ENCODE peak calls at places on chromosomes 5 and 9, in nine cellular contexts. V is Peyer's patch, S is psoas muscle, I is breast epithelium, T is transverse colon, G is prostate gland, F is HCT116, M is A549, A is heart left ventricle. X is an unnamed sample.

GRCh38 chr9:38149647-38150046 is 80.6 kb upstream of the SHB start:
- DNase-seq in V (no peak), S (no peak), I (no peak), T (no peak), G (no peak), F (no peak), M (no peak), A (no peak), X (no peak)

GRCh38 chr9:86765736-86766410 is 181.4 kb downstream of the GAS1 start:
- DNase-seq in V (no peak), S (no peak), I (no peak), T (no peak), G (no peak), F (no peak), M (no peak), A (no peak), X (no peak)

GRCh38 chr5:32223972-32224608 is 50.0 kb upstream of the GOLPH3 start:
- DNase-seq in V (no peak), S (no peak), I (peak; percentile 48), T (no peak), G (no peak), F (peak; percentile 24), M (peak; percentile 65), A (no peak), X (no peak)

GRCh38 chr5:53923969-53924876 is 363.8 kb downstream of the NDUFS4 start:
- DNase-seq in V (no peak), S (no peak), I (no peak), T (no peak), G (no peak), F (no peak), M (no peak), A (no peak), X (no peak)

GRCh38 chr5:138905541-138905940 is 30.4 kb upstream of the LRRTM2 start:
- DNase-seq in V (no peak), S (no peak), I (no peak), T (no peak), G (no peak), F (no peak), M (no peak), A (no peak), X (no peak)

GRCh38 chr5:127988149-127988755 is 95.3 kb upstream of the SLC12A2 start:
- DNase-seq in V (no peak), S (no peak), I (no peak), T (no peak), G (no peak), F (peak; percentile 48), M (peak; percentile 38), A (no peak), X (no peak)

GRCh38 chr9:13266172-13266571 is 13.3 kb downstream of the MPDZ start:
- DNase-seq in V (no peak), S (no peak), I (no peak), T (no peak), G (no peak), F (no peak), M (no peak), A (no peak), X (no peak)

GRCh38 chr5:95731571-95732554 is 727 bp downstream of the RHOBTB3 start:
- DNase-seq in V (peak; percentile 30), S (peak; percentile 56), I (no peak), T (peak; percentile 56), G (peak; percentile 29), F (no peak), M (peak; percentile 19), A (peak; percentile 70), X (peak; percentile 46)

GRCh38 chr5:159826351-159827222 is 89.7 kb upstream of the ADRA1B start:
- DNase-seq in V (no peak), S (peak; percentile 76), I (no peak), T (no peak), G (no peak), F (peak; percentile 81), M (peak; percentile 76), A (no peak), X (no peak)

GRCh38 chr9:87336914-87337333 is 160.7 kb upstream of the DAPK1 start:
- DNase-seq in V (no peak), S (no peak), I (no peak), T (no peak), G (peak; percentile 31), F (peak; percentile 54), M (peak; percentile 44), A (no peak), X (no peak)

GRCh38 chr5:147479949-147480348 is 29.9 kb downstream of the DPYSL3 start:
- DNase-seq in V (no peak), S (no peak), I (no peak), T (no peak), G (peak; percentile 11), F (no peak), M (no peak), A (no peak), X (no peak)

GRCh38 chr9:87383341-87384150 is 114.1 kb upstream of the DAPK1 start:
- DNase-seq in V (no peak), S (no peak), I (no peak), T (no peak), G (no peak), F (no peak), M (no peak), A (no peak), X (no peak)

GRCh38 chr9:134852906-134853654 is 27.5 kb upstream of the FCN2 start:
- DNase-seq in V (no peak), S (no peak), I (no peak), T (no peak), G (no peak), F (no peak), M (no peak), A (no peak), X (no peak)

GRCh38 chr5:172617817-172618216 is 23.2 kb upstream of the NEURL1B start:
- DNase-seq in V (no peak), S (no peak), I (no peak), T (no peak), G (no peak), F (no peak), M (no peak), A (peak; percentile 20), X (no peak)

GRCh38 chr9:135315572-135315971 is 164.0 kb upstream of the PPP1R26 start:
- DNase-seq in V (no peak), S (no peak), I (no peak), T (no peak), G (no peak), F (no peak), M (no peak), A (no peak), X (no peak)

GRCh38 chr5:96857454-96857853 is 18.8 kb upstream of the ERAP2 start:
- DNase-seq in V (no peak), S (no peak), I (no peak), T (no peak), G (no peak), F (no peak), M (no peak), A (no peak), X (no peak)

GRCh38 chr9:17660158-17660557 is 81.3 kb downstream of the SH3GL2 start:
- DNase-seq in V (no peak), S (no peak), I (no peak), T (no peak), G (no peak), F (no peak), M (no peak), A (no peak), X (no peak)

GRCh38 chr5:179139936-179140235 is 79.7 kb downstream of the ZNF354C start:
- DNase-seq in V (no peak), S (no peak), I (no peak), T (no peak), G (no peak), F (no peak), M (no peak), A (no peak), X (no peak)

GRCh38 chr5:179138568-179138925 is 78.4 kb downstream of the ZNF354C start:
- DNase-seq in V (no peak), S (no peak), I (no peak), T (no peak), G (no peak), F (no peak), M (no peak), A (no peak), X (no peak)

GRCh38 chr5:179139111-179139935 is 79.2 kb downstream of the ZNF354C start:
- DNase-seq in V (no peak), S (no peak), I (no peak), T (no peak), G (no peak), F (no peak), M (no peak), A (no peak), X (no peak)

GRCh38 chr5:179141867-179142266 is 81.7 kb downstream of the ZNF354C start:
- DNase-seq in V (no peak), S (no peak), I (no peak), T (no peak), G (no peak), F (no peak), M (no peak), A (no peak), X (no peak)

GRCh38 chr5:179140293-179140692 is 80.1 kb downstream of the ZNF354C start:
- DNase-seq in V (no peak), S (no peak), I (no peak), T (no peak), G (no peak), F (no peak), M (no peak), A (no peak), X (no peak)
- TF ChIP-seq CTCF in V (no peak), S (no peak), I (no peak), T (no peak), G (no peak), F (no peak), M (no peak), A (no peak), X (no peak)

GRCh38 chr9:114722363-114722695 is 40.3 kb upstream of the TEX48 start:
- DNase-seq in V (no peak), S (no peak), I (no peak), T (no peak), G (no peak), F (no peak), M (no peak), A (no peak), X (no peak)
- H3K27ac ChIP-seq in V (no peak overlapping the region), S (no peak overlapping the region), I (no peak overlapping the region), T (no peak overlapping the region), G (no peak overlapping the region), F (no peak overlapping the region), M (no peak overlapping the region), A (no peak overlapping the region), X (no peak overlapping the region)

DNA sequence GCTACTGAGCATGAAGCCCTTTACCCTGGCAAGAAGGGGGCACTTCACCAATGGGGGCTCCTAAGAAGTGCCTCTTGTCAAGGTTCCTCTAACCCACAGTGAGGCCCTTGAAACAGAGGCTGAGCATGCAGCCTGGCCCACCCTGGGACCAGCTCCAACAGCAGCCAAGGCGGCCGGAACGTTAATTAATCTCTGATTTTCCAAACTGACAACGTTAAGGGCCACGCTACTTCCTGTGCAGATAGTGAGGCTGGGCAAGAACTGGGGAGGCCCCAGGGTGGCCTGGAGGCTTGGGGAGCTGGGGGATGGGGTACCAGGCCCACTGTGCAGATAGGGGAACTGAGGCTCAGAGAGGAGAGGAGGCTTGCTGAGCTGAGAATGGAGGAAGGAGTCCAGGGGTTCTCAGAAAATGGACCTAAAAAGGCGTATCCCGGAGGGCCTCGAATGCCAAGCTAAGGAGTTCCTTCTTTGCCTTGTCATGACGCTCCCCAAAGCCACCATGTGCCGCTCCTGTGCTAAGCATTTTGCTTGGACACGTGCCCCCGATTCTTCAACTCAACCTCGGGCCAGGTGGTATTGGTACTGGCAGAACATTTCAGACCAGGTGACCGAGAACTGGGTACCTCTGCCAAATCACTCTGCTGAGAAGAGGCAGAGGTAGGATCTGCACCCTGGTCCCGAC is 72.0 kb upstream of the STXBP1 start:
- DNase-seq in V (no peak), S (no peak), I (peak; percentile 87), T (no peak), G (peak; percentile 91), F (no peak), M (no peak), A (no peak), X (no peak)
- H3K4me1 ChIP-seq in V (peaks cover 68% of the 10 kb centered on the region), S (peaks cover 7% of the 10 kb centered on the region), I (peaks cover 27% of the 10 kb centered on the region), T (peaks cover 66% of the 10 kb centered on the region), G (peaks cover 84% of the 10 kb centered on the region), F (peaks cover 2% of the 10 kb centered on the region), M (peaks cover 88% of the 10 kb centered on the region), A (peaks cover 14% of the 10 kb centered on the region), X (peaks cover 79% of the 10 kb centered on the region)

GRCh38 chr5:64207978-64208377 is 42.3 kb downstream of the RNF180 start:
- DNase-seq in V (no peak), S (no peak), I (no peak), T (no peak), G (no peak), F (no peak), M (no peak), A (no peak), X (no peak)
- TF ChIP-seq CTCF in V (no peak), S (peak; percentile 41), I (no peak), T (no peak), G (no peak), F (peak; percentile 33), M (peak; percentile 43), A (peak; percentile 33), X (peak; percentile 39)